ENCODE peak calls at places on chromosomes 11 and 22, in six cellular contexts. P is NCI-H2081; C is left ventricle myocardium inferior; I is stimulated activated naive CD8-positive, alpha-beta T cell treated with anti-CD3 and anti-CD28 coated beads, Interleukin-15, Interleukin-2, amounts not matched to agents 100 U/mL and 50 U/mL, for 24 hours; B is frontal cortex; Z is midbrain. R is an unnamed sample.

GRCh38 chr11:90179923-90180322 is 42.9 kb downstream of the CHORDC1 start:
- DNase-seq in P (no peak), C (no peak), I (no peak), B (no peak), Z (no peak), R (no peak)

GRCh38 chr11:27720277-27720830 is 20.1 kb upstream of the BDNF start:
- DNase-seq in P (peak), C (no peak), I (peak), B (peak), Z (peak), R (peak)

GRCh38 chr11:128179049-128179448 is 408.3 kb downstream of the ETS1 start:
- DNase-seq in P (peak), C (no peak), I (no peak), B (no peak), Z (no peak), R (no peak)

GRCh38 chr11:128716661-128717210 is 22.9 kb downstream of the FLI1 start:
- DNase-seq in P (peak), C (no peak), I (peak), B (no peak), Z (no peak), R (no peak)

GRCh38 chr22:44931077-44931540 is 78.7 kb downstream of the PHF21B start:
- DNase-seq in P (no peak), C (peak), I (no peak), B (peak), Z (peak), R (no peak)

GRCh38 chr11:17747131-17747955 is 12.8 kb downstream of the KCNC1 start:
- DNase-seq in P (no peak), C (no peak), I (no peak), B (no peak), Z (no peak), R (no peak)

GRCh38 chr11:119222891-119223290 is 16.8 kb downstream of the CBL start:
- DNase-seq in P (no peak), C (no peak), I (no peak), B (no peak), Z (no peak), R (no peak)

GRCh38 chr11:9820260-9820659 is 156.4 kb downstream of the SWAP70 start:
- DNase-seq in P (no peak), C (peak), I (no peak), B (no peak), Z (no peak), R (no peak)